ENCODE peak calls at places on chromosomes 4 and X, in five cellular contexts. H, W, G, T and V are unnamed samples.

GRCh38 chrX:15236146-15236545 is 33.7 kb downstream of the ASB9 start:
- DNase-seq in H (no peak), W (no peak), G (no peak), T (no peak), V (no peak)

GRCh38 chrX:119521246-119521645 is 44.0 kb downstream of the STEEP1 start:
- DNase-seq in G (no peak), H (no peak), W (no peak), T (no peak), V (no peak)

GRCh38 chr4:90095000-90095399 is 32.2 kb upstream of the CCSER1 start:
- DNase-seq in W (no peak), G (no peak), T (no peak), H (no peak), V (no peak)

GRCh38 chr4:84531689-84532088 is 32.6 kb upstream of the NKX6-1 start:
- DNase-seq in H (no peak), G (no peak), W (no peak), T (no peak), V (no peak)

GRCh38 chrX:44873415-44874270 is 655 bp downstream of the KDM6A start:
- DNase-seq in H (no peak), G (peak), W (peak), T (no peak), V (no peak)

GRCh38 chr4:183413562-183414200 is 30.8 kb upstream of the CDKN2AIP start:
- DNase-seq in T (no peak), H (no peak), G (no peak), W (no peak), V (no peak)

GRCh38 chrX:40757058-40757457 is 21.7 kb upstream of the MED14 start:
- DNase-seq in T (no peak), W (no peak), H (no peak), G (no peak), V (no peak)

GRCh38 chr4:78644744-78645330 is 93.3 kb downstream of the ANXA3 start:
- DNase-seq in H (peak), G (no peak), W (peak), T (no peak), V (no peak)

GRCh38 chrX:106802063-106802387 is 448 bp upstream of the TBC1D8B start:
- DNase-seq in T (no peak), G (no peak), W (no peak), H (peak), V (no peak)

GRCh38 chr4:123346944-123347343 is 49.7 kb upstream of the SPRY1 start:
- DNase-seq in W (no peak), G (no peak), T (no peak), H (no peak), V (no peak)

GRCh38 chr4:99998062-99998880 is 48.2 kb upstream of the H2AZ1 start:
- DNase-seq in H (no peak), W (no peak), G (no peak), T (no peak), V (no peak)

GRCh38 chr4:100826808-100827548 is 309.2 kb upstream of the EMCN start:
- DNase-seq in G (no peak), T (no peak), W (no peak), H (no peak), V (no peak)

GRCh38 chr4:152828122-152828521 is 48.4 kb downstream of the ARFIP1 start:
- DNase-seq in G (no peak), W (no peak), T (no peak), H (no peak), V (no peak)

GRCh38 chr4:98939892-98940298 is 11.0 kb upstream of the EIF4E start:
- DNase-seq in W (peak), G (no peak), T (peak), H (no peak), V (no peak)

GRCh38 chr4:48173055-48173991 is 39.3 kb upstream of the TXK start:
- DNase-seq in H (no peak), T (no peak), W (no peak), G (no peak), V (no peak)

GRCh38 chr4:23084559-23085248 is 392.0 kb downstream of the GBA3 start:
- DNase-seq in T (no peak), H (no peak), G (no peak), W (no peak), V (no peak)

GRCh38 chr4:56768772-56769171 is 52.7 kb downstream of the SPINK2 start:
- DNase-seq in H (no peak), W (no peak), T (no peak), G (no peak), V (no peak)

GRCh38 chr4:46484881-46485280 is 95.0 kb upstream of the GABRA2 start:
- DNase-seq in H (no peak), W (no peak), T (no peak), G (no peak), V (no peak)

GRCh38 chrX:118627084-118627758 is 100.2 kb upstream of the IL13RA1 start:
- DNase-seq in G (no peak), W (no peak), H (no peak), T (no peak), V (no peak)

GRCh38 chrX:12777670-12778069 is 13.5 kb upstream of the PRPS2 start:
- DNase-seq in H (no peak), W (no peak), G (no peak), T (no peak), V (no peak)

GRCh38 chr4:93710101-93710846 is 118.3 kb upstream of the ATOH1 start:
- DNase-seq in H (no peak), T (no peak), G (no peak), W (no peak), V (no peak)

GRCh38 chr4:102606846-102607440 is 105.8 kb downstream of the NFKB1 start:
- DNase-seq in G (no peak), W (no peak), H (no peak), T (no peak), V (no peak)

GRCh38 chr4:153113061-153113837 is 91.0 kb upstream of the TRIM2 start:
- DNase-seq in G (no peak), T (no peak), W (no peak), H (no peak), V (no peak)

GRCh38 chr4:110484767-110485166 is 8.8 kb downstream of the ENPEP start:
- DNase-seq in H (no peak), T (no peak), G (no peak), W (no peak), V (no peak)

GRCh38 chrX:46865281-46865680 is 28.4 kb downstream of the RP2 start:
- DNase-seq in T (no peak), W (no peak), H (peak), G (no peak), V (no peak)

GRCh38 chr4:186068581-186069402 is at the start of gene TLR3:
- DNase-seq in T (no peak), W (no peak), G (no peak), H (no peak), V (no peak)

GRCh38 chrX:22126311-22126710 is 94.2 kb downstream of the PHEX start:
- DNase-seq in G (no peak), H (no peak), T (no peak), W (no peak), V (no peak)

GRCh38 chrX:69289839-69290123 is 124.5 kb upstream of the PJA1 start:
- DNase-seq in T (no peak), G (no peak), H (no peak), W (no peak), V (no peak)

GRCh38 chrX:40960041-40960440 is 125.2 kb upstream of the USP9X start:
- DNase-seq in W (no peak), H (no peak), T (no peak), G (no peak), V (no peak)

GRCh38 chrX:149455934-149456333 is 49.2 kb downstream of the IDS start:
- DNase-seq in W (no peak), T (no peak), G (no peak), H (no peak), V (no peak)

GRCh38 chr4:32841217-32841616 is 2121.0 kb downstream of the PCDH7 start:
- DNase-seq in H (no peak), G (no peak), T (no peak), W (no peak), V (no peak)

GRCh38 chr4:5460106-5460801 is 248.1 kb downstream of the EVC2 start:
- DNase-seq in T (no peak), W (no peak), H (peak), G (no peak), V (no peak)

GRCh38 chr4:54587107-54587506 is 70.7 kb upstream of the KIT start:
- DNase-seq in W (no peak), H (no peak), G (no peak), T (no peak), V (no peak)

GRCh38 chrX:25873196-25873595 is 264.9 kb upstream of the MAGEB18 start:
- DNase-seq in W (no peak), T (no peak), H (no peak), G (no peak), V (no peak)

GRCh38 chr4:122992111-122992510 is 69.7 kb upstream of the NUDT6 start:
- DNase-seq in H (no peak), W (no peak), G (no peak), T (no peak), V (no peak)

GRCh38 chr4:78343682-78344081 is 207.9 kb upstream of the ANXA3 start:
- DNase-seq in H (no peak), T (no peak), W (no peak), G (no peak), V (no peak)

DNA sequence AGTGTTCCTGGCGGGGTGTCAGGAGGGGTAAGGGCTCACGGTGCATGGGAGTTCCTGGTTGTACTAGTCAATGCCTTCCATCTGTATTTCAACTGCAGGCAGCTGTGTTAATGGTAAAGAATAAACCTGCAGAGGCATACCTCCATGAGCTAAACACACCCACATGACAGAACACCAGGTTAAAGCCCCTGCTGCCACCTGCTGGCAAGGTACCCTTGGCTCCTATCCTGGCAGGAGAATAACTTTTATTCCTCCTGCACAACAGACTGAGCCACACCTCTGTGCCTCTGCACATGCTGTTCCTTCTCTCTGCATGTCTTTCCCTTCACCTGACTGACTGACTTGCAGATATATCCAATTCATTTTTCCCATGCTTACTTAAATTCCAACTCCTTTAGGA is 11.1 kb downstream of the ITIH6 start:
- DNase-seq in G (no peak), W (no peak), T (no peak), H (no peak), V (no peak)
- TF ChIP-seq POLR2AphosphoS5 in G (no peak), W (no peak), T (no peak), H (no peak), V (no peak)

GRCh38 chr4:40401646-40402045 is 66.5 kb downstream of the CHRNA9 start:
- DNase-seq in G (no peak), W (no peak), H (no peak), T (no peak), V (no peak)

GRCh38 chr4:40399578-40399977 is 64.4 kb downstream of the CHRNA9 start:
- DNase-seq in H (no peak), W (no peak), T (no peak), G (no peak), V (no peak)

GRCh38 chr4:40401096-40401495 is 66.0 kb downstream of the CHRNA9 start:
- DNase-seq in H (no peak), T (no peak), W (no peak), G (no peak), V (no peak)

GRCh38 chr4:40395166-40395900 is 60.2 kb downstream of the CHRNA9 start:
- DNase-seq in G (no peak), H (no peak), T (no peak), W (no peak), V (no peak)

DNA sequence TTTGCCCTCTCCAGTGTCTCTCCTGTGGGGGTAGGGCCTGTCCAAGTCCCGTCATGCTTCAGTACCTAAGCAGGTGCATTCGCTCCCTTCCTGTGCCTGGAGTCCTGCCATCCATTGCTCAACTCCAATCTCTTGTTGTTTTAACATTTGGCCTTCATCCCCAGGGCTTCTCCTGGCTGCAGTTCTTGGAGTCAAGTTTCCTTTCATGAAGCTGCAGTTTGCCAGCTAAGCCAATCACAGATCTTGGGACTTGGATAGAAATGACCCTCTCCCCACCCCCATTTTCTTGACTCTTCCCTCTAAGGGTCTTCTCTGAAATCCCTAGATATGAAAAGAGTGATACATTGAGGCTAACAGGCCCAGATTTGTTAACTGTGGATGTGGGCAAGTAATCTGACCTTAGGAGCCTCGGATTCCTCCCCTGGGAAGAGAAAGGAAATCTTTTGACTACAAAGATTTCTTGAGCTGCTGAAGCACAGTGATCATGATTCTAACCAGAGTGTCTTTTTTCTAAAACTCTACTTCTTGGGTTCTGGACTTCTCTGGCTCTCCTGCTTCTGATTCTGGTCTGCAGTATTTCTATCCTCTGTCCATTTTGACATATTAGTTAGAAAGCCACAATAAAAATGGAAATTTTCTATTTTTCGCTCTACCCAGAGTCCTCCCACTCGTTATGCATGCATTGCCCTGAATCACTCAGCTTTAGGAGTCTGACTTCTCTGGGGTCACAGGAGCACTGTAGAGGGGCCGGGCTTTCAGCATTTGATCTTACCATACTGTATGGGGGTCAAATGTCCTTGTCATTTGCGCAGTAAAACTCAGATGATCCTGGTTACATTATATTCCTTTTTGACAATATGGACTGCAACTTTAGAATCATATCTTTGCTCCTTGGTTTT is 61.0 kb downstream of the CHRNA9 start:
- DNase-seq in G (peak), H (no peak), W (peak), T (no peak), V (no peak)
- TF ChIP-seq POLR2AphosphoS5 in G (no peak), H (no peak), W (peak), T (no peak), V (peak)

DNA sequence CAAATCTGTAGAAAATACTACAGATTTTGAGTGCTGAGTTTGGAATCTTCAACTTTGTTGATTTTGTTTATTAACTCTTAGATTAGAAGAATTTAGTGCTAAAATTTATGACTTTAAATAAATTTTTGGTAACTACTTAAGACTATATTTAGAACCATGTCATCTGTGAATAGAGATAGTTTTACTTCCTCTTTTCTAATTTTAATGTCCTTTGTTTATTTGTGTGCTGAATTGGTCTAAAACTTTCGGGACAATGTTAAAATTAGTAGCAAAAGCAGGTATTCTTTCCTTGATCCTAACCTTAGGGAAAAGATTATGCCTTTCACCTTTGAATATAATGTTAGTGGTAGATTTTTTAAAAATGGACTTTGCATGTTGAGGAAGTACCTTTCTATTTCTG is 119.7 kb upstream of the CXorf51A start:
- DNase-seq in G (no peak), H (no peak), W (no peak), T (no peak), V (no peak)
- TF ChIP-seq POLR2AphosphoS5 in G (no peak), H (no peak), W (no peak), T (no peak), V (no peak)

GRCh38 chr4:8198206-8198905 is 734 bp upstream of the SH3TC1 start:
- DNase-seq in W (peak), G (no peak), T (no peak), H (no peak), V (no peak)
- TF ChIP-seq POLR2AphosphoS5 in W (peak), G (no peak), T (no peak), H (no peak), V (no peak)

GRCh38 chrX:130952266-130953043 is 49.4 kb upstream of the ENOX2 start:
- DNase-seq in H (no peak), W (no peak), T (no peak), G (no peak), V (no peak)
- TF ChIP-seq POLR2AphosphoS5 in H (no peak), W (no peak), T (no peak), G (no peak), V (no peak)

GRCh38 chr4:156193116-156193515 is 239.4 kb upstream of the CTSO start:
- DNase-seq in W (no peak), H (no peak), G (no peak), T (no peak), V (no peak)

GRCh38 chr4:156190606-156191005 is 236.9 kb upstream of the CTSO start:
- DNase-seq in G (no peak), H (no peak), T (no peak), W (no peak), V (no peak)

GRCh38 chr4:156193800-156194199 is 240.1 kb upstream of the CTSO start:
- DNase-seq in T (no peak), G (no peak), H (no peak), W (no peak), V (no peak)

GRCh38 chr4:156192033-156192432 is 238.4 kb upstream of the CTSO start:
- DNase-seq in H (no peak), W (no peak), T (no peak), G (no peak), V (no peak)

GRCh38 chr4:156191382-156191781 is 237.7 kb upstream of the CTSO start:
- DNase-seq in H (no peak), W (no peak), T (no peak), G (no peak), V (no peak)
- TF ChIP-seq POLR2AphosphoS5 in H (no peak), W (no peak), T (no peak), G (no peak), V (no peak)

GRCh38 chr4:80156410-80156809 is 40.9 kb upstream of the PRDM8 start:
- DNase-seq in T (no peak), G (no peak), W (no peak), H (no peak), V (no peak)

GRCh38 chr4:80153800-80154546 is 43.3 kb upstream of the PRDM8 start:
- DNase-seq in G (no peak), H (no peak), W (no peak), T (no peak), V (no peak)

GRCh38 chr4:80151981-80152380 is 45.3 kb upstream of the PRDM8 start:
- DNase-seq in W (no peak), H (no peak), T (no peak), G (no peak), V (no peak)

GRCh38 chr4:80154547-80154933 is 42.8 kb upstream of the PRDM8 start:
- DNase-seq in H (no peak), T (no peak), G (no peak), W (no peak), V (no peak)

DNA sequence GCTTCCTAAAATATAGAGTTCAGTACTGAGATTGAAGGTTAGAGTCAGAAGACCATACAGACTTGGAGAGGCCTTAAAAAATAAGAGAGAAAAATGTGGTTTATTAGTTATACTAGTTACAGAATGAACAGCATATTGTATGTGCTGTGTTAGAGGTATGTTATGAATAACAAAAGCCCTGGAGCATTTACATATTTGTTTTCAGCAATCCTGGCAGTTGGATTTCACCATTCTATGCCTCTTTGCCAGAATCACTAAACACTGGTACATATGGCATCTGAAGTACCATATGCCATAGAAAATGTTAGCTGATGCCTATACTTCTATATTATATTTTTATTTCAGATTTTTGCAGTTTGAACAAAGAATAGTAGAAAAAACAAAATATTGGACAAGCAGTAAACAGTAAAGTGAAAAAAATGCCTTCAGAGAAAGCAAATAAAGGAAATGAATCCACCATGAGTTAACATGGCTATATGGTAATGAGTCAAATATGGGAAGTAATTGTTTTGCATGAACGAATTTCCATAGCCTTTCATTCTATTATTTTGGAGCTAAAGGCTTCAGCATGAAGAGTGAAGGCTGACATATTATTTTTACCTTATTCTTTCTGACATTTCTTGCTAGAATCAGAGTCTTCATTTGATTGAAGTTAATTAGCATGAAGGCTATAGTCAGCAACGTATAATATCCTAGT is 41.9 kb upstream of the PRDM8 start:
- DNase-seq in H (no peak), G (no peak), W (no peak), T (no peak), V (no peak)
- TF ChIP-seq POLR2AphosphoS5 in H (no peak), G (no peak), W (no peak), T (no peak), V (no peak)

DNA sequence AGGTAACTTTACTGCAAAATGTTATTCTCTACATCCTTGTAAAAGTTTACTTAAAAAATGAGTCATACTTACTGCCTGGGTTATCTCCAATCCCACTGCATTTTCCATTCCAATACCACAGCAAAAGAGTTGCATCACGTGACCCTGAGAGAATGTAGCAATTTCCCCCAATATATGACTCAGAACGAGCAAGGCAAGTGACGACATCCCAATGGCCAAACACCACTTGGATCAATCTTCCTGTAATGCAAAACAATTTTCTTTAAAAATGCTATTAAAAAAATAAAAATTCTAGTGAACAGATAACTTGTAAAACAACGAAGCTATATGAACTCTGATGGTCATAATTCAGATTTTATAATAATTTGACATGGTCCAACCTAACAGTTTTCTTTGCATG is 224.3 kb downstream of the DCLK2 start:
- DNase-seq in H (no peak), T (no peak), W (no peak), G (no peak), V (no peak)
- TF ChIP-seq POLR2AphosphoS5 in H (no peak), T (no peak), W (no peak), G (no peak), V (no peak)